ENCODE peak calls at places on chromosomes 3 and 15, in seven cellular contexts. T is gastrocnemius medialis, G is Peyer's patch, H is A549, R is esophagus muscularis mucosa, U is suprapubic skin, P is HepG2. N is an unnamed sample.

GRCh38 chr15:98763179-98763578 is 114.8 kb downstream of the IGF1R start:
- DNase-seq in R (no peak), T (no peak), G (no peak), P (no peak), U (no peak), H (no peak), N (no peak)

GRCh38 chr15:71742964-71743363 is 67.4 kb upstream of the NR2E3 start:
- DNase-seq in P (no peak), G (no peak), T (no peak), U (no peak), R (no peak), H (no peak), N (no peak)

GRCh38 chr15:82105458-82106205 is 59.8 kb upstream of the MEX3B start:
- DNase-seq in G (no peak), T (no peak), P (peak; percentile 5), R (no peak), H (no peak), U (no peak), N (no peak)

GRCh38 chr3:100159564-100160153 is 45.4 kb upstream of the FILIP1L start:
- DNase-seq in G (no peak), H (no peak), T (no peak), P (no peak), U (no peak), R (no peak), N (no peak)

GRCh38 chr3:20040476-20041196 is 390 bp downstream of the KAT2B start:
- DNase-seq in U (peak; percentile 81), R (peak; percentile 94), P (peak; percentile 27), G (peak; percentile 84), T (peak; percentile 78), H (peak; percentile 72), N (peak; percentile 96)

GRCh38 chr15:65829150-65829764 is 37.2 kb upstream of the DENND4A start:
- DNase-seq in T (no peak), R (no peak), H (peak; percentile 60), P (peak; percentile 33), U (no peak), G (no peak), N (no peak)

GRCh38 chr15:40549894-40550293 is 14.9 kb downstream of the CCDC32 start:
- DNase-seq in P (no peak), H (no peak), R (no peak), U (no peak), T (peak; percentile 98), G (no peak), N (no peak)

GRCh38 chr15:95884276-95884675 is 446.2 kb upstream of the NR2F2 start:
- DNase-seq in H (no peak), U (no peak), R (no peak), P (no peak), T (no peak), G (no peak), N (no peak)

GRCh38 chr3:157109267-157110141 is 50.4 kb downstream of the CCNL1 start:
- DNase-seq in T (no peak), U (no peak), P (no peak), R (no peak), H (no peak), G (no peak), N (no peak)

GRCh38 chr15:91473894-91474293 is 373.8 kb downstream of the SV2B start:
- DNase-seq in T (no peak), R (no peak), P (no peak), H (no peak), U (no peak), G (no peak), N (no peak)

GRCh38 chr3:170488802-170489201 is 70.1 kb downstream of the CLDN11 start:
- DNase-seq in P (peak; percentile 89), T (peak; percentile 18), R (no peak), H (peak; percentile 68), U (no peak), G (no peak), N (no peak)

GRCh38 chr3:73508330-73508954 is 116.3 kb downstream of the PDZRN3 start:
- DNase-seq in H (peak; percentile 60), U (no peak), P (peak; percentile 44), G (no peak), R (peak; percentile 92), T (peak; percentile 51), N (no peak)

GRCh38 chr3:157136647-157137387 is 23.1 kb downstream of the CCNL1 start:
- DNase-seq in P (peak; percentile 82), R (no peak), U (no peak), G (peak; percentile 87), H (no peak), T (peak; percentile 57), N (no peak)

GRCh38 chr15:40108061-40108854 is 421 bp downstream of the BMF start:
- DNase-seq in U (no peak), H (peak; percentile 36), R (no peak), P (no peak), G (peak; percentile 61), T (peak; percentile 87), N (no peak)

GRCh38 chr15:99283739-99284138 is 32.5 kb downstream of the LRRC28 start:
- DNase-seq in H (no peak), G (no peak), R (no peak), P (no peak), T (no peak), U (no peak), N (no peak)

GRCh38 chr3:115525726-115526125 is 97.6 kb upstream of the GAP43 start:
- DNase-seq in R (no peak), G (no peak), T (no peak), P (no peak), U (no peak), H (no peak), N (no peak)

GRCh38 chr15:45249125-45249780 is 2.8 kb upstream of the SLC28A2 start:
- DNase-seq in R (no peak), U (no peak), T (no peak), G (no peak), P (no peak), H (peak; percentile 21), N (no peak)

GRCh38 chr3:57130426-57131209 is 34.5 kb downstream of the IL17RD start:
- DNase-seq in U (no peak), G (no peak), P (no peak), H (no peak), R (no peak), T (no peak), N (no peak)

GRCh38 chr3:59609967-59610366 is 560.1 kb upstream of the CFAP20DC start:
- DNase-seq in T (peak; percentile 14), G (no peak), P (no peak), U (no peak), R (no peak), H (no peak), N (no peak)

GRCh38 chr3:135487261-135487660 is 478.3 kb upstream of the PPP2R3A start:
- DNase-seq in H (no peak), P (no peak), U (no peak), R (no peak), T (no peak), G (no peak), N (no peak)

GRCh38 chr3:53354945-53355498 is 7.7 kb upstream of the DCP1A start:
- DNase-seq in U (no peak), H (no peak), P (no peak), G (no peak), T (no peak), R (no peak), N (no peak)
- H3K27ac ChIP-seq in U (no peak overlapping the region), H (no peak overlapping the region), P (no peak overlapping the region), G (no peak overlapping the region), T (no peak overlapping the region), R (no peak overlapping the region), N (no peak overlapping the region)

GRCh38 chr3:184092199-184092598 is 4.7 kb upstream of the HTR3E start:
- DNase-seq in T (no peak), P (no peak), R (no peak), G (no peak), U (no peak), H (no peak), N (no peak)

GRCh38 chr3:184099806-184100686 is 3.2 kb downstream of the HTR3E start:
- DNase-seq in G (no peak), R (no peak), U (no peak), P (no peak), T (no peak), H (no peak), N (no peak)

GRCh38 chr3:184096811-184097378 is at the start of gene HTR3E:
- DNase-seq in H (no peak), P (no peak), R (no peak), U (no peak), T (no peak), G (no peak), N (no peak)
- TF ChIP-seq POLR2A in H (no peak), P (no peak), R (no peak), U (no peak), T (no peak), G (no peak), N (no peak)

GRCh38 chr3:159791336-159791735 is 197.3 kb upstream of the IL12A start:
- DNase-seq in U (no peak), G (no peak), R (no peak), H (no peak), T (no peak), P (no peak), N (no peak)
- H3K27ac ChIP-seq in U (no peak overlapping the region), G (peak overlapping the region; percentile 55), R (peak overlapping the region; percentile 85), H (peak overlapping the region; percentile 27), T (no peak overlapping the region), P (no peak overlapping the region), N (no peak overlapping the region)

GRCh38 chr3:141368925-141369794 is 856 bp downstream of the ZBTB38 start:
- DNase-seq in H (peak; percentile 23), P (no peak), U (no peak), T (no peak), G (no peak), R (no peak), N (no peak)

GRCh38 chr3:141367038-141367730 is 1.1 kb upstream of the ZBTB38 start:
- DNase-seq in P (no peak), G (no peak), T (peak; percentile 85), R (no peak), H (peak; percentile 85), U (no peak), N (no peak)

GRCh38 chr3:141366285-141367037 is 1.8 kb upstream of the ZBTB38 start:
- DNase-seq in R (peak; percentile 83), P (peak; percentile 49), H (peak; percentile 89), T (peak; percentile 80), U (no peak), G (no peak), N (no peak)

GRCh38 chr3:141370065-141370533 is 1.8 kb downstream of the ZBTB38 start:
- DNase-seq in T (peak; percentile 68), U (no peak), H (peak; percentile 92), G (no peak), P (peak; percentile 94), R (no peak), N (no peak)

DNA sequence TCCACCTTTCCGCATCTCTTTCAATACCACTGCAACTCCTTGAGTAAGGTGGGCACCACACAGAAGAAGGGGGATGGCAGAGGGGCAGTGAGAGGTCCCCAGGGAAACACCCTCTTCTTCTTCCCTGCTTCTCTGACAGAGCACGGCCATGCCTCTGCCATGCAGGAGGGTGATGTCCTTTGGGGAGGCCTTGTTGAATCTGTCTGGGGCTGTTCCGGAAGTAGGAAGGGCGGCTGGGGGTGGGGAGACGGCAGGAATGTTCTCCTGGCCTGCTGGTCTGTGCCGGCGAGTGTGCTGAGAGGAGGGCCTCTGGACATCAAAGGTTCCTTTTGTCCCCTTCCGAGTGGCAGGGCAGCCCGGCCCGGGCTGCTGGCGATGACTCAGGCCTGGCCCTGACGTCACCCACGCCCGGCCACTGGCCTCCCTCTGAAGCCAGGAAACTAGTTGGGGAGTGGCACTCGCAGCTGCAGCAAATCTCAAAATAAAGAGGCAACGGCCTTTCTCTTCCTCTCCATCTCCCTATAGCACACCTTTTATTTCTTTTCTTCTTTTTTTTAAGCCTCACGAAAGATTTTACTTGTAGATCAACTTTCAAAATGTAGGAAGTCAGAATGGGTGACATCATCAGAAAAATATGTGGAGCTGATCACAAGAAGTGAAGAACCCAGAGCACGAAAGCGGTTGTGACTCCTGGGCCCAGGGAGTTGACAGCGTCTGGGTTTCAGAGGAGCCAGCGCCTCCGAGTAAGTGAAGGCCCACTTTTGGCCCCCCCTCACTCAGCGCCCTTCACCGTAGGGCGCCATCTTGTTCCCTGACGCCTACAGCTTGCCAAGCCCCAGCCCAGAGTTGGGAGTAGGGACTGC is at the start of gene ZBTB38:
- DNase-seq in T (peak; percentile 95), R (peak; percentile 93), P (peak; percentile 97), U (peak; percentile 95), G (peak; percentile 91), H (peak; percentile 98), N (peak; percentile 87)
- TF ChIP-seq POLR2A in T (peak; percentile 85), R (no peak), P (peak; percentile 77), U (no peak), G (peak; percentile 54), H (peak; percentile 34), N (no peak)

N was measured in spleen.